ENCODE peak calls at places on chromosomes 5 and 9, in eight cellular contexts. Z, K, D, Q, W, V, M and I are unnamed samples.

GRCh38 chr5:126220725-126221124 is 202.5 kb upstream of the GRAMD2B start:
- DNase-seq in D (no peak), K (no peak), Q (no peak), V (no peak), W (no peak), M (no peak), Z (no peak), I (no peak)

GRCh38 chr5:142065273-142065672 is 43.3 kb upstream of the NDFIP1 start:
- DNase-seq in W (no peak), V (peak), M (no peak), D (no peak), K (no peak), Q (no peak), Z (no peak), I (no peak)

GRCh38 chr5:172846677-172847076 is 12.6 kb downstream of the ERGIC1 start:
- DNase-seq in M (no peak), D (no peak), V (no peak), W (no peak), K (no peak), Q (no peak), Z (no peak), I (no peak)

GRCh38 chr5:95759005-95759404 is 27.9 kb downstream of the RHOBTB3 start:
- DNase-seq in D (no peak), M (no peak), Z (no peak), V (no peak), Q (no peak), W (no peak), K (no peak), I (no peak)

GRCh38 chr5:138603521-138603920 is 28.3 kb upstream of the HSPA9 start:
- DNase-seq in V (peak), Z (no peak), K (no peak), W (no peak), D (no peak), Q (peak), M (no peak), I (no peak)

GRCh38 chr9:92245005-92245797 is 48.3 kb downstream of the IARS1 start:
- DNase-seq in M (no peak), D (no peak), W (no peak), V (peak), Q (peak), K (no peak), Z (no peak), I (no peak)

GRCh38 chr5:59988396-59988795 is 94.9 kb upstream of the PDE4D start:
- DNase-seq in K (no peak), D (no peak), W (no peak), Z (no peak), V (no peak), M (no peak), Q (no peak), I (no peak)

GRCh38 chr5:158390556-158390955 is 531.6 kb upstream of the CLINT1 start:
- DNase-seq in Z (no peak), Q (peak), V (peak), M (no peak), D (no peak), K (no peak), W (no peak), I (no peak)

GRCh38 chr5:168948746-168949145 is 352.2 kb downstream of the SLIT3 start:
- DNase-seq in M (no peak), Q (no peak), V (no peak), K (no peak), D (no peak), W (no peak), Z (no peak), I (no peak)

GRCh38 chr9:128412120-128412790 is 8.4 kb upstream of the CERCAM start:
- DNase-seq in D (no peak), K (peak), Q (peak), M (peak), Z (peak), W (peak), V (peak), I (no peak)

GRCh38 chr5:2153808-2154207 is 271.1 kb upstream of the IRX4 start:
- DNase-seq in D (no peak), M (no peak), Q (no peak), W (no peak), Z (no peak), V (no peak), K (no peak), I (peak)

GRCh38 chr9:136705564-136705963 is 6.8 kb upstream of the DIPK1B start:
- DNase-seq in V (no peak), M (no peak), Z (no peak), K (no peak), Q (no peak), D (no peak), W (no peak), I (no peak)

GRCh38 chr5:12566441-12566840 is 662.2 kb upstream of the CTNND2 start:
- DNase-seq in K (no peak), Z (no peak), V (no peak), D (no peak), M (no peak), Q (no peak), W (no peak), I (no peak)

GRCh38 chr9:93190133-93190525 is 6.2 kb downstream of the WNK2 start:
- DNase-seq in K (no peak), V (no peak), W (no peak), M (peak), Q (no peak), Z (no peak), D (no peak), I (no peak)

GRCh38 chr5:3593771-3594513 is 1.7 kb upstream of the IRX1 start:
- DNase-seq in K (no peak), W (no peak), Q (no peak), V (no peak), D (no peak), Z (no peak), M (no peak), I (no peak)

GRCh38 chr9:125397736-125398135 is 136.1 kb downstream of the GAPVD1 start:
- DNase-seq in K (no peak), Q (no peak), D (no peak), W (no peak), V (no peak), M (no peak), Z (no peak), I (no peak)

GRCh38 chr9:114092336-114092735 is 6.8 kb downstream of the KIF12 start:
- DNase-seq in D (no peak), Q (no peak), M (no peak), Z (no peak), W (no peak), V (no peak), K (no peak), I (no peak)

GRCh38 chr9:70120834-70121510 is 77.3 kb downstream of the MAMDC2 start:
- DNase-seq in W (no peak), D (no peak), V (peak), Q (peak), K (peak), Z (peak), M (no peak), I (no peak)

GRCh38 chr5:161409471-161409870 is 137.1 kb downstream of the GABRB2 start:
- DNase-seq in Z (no peak), M (no peak), V (no peak), D (no peak), K (no peak), Q (no peak), W (no peak), I (no peak)

GRCh38 chr5:123215929-123216702 is 127.1 kb downstream of the PRDM6 start:
- DNase-seq in W (no peak), V (no peak), D (no peak), Z (no peak), Q (no peak), M (no peak), K (no peak), I (no peak)

GRCh38 chr9:12329623-12329985 is 363.6 kb upstream of the TYRP1 start:
- DNase-seq in Z (no peak), V (no peak), Q (no peak), K (no peak), M (no peak), W (no peak), D (no peak), I (no peak)
- TF ChIP-seq CTCF in Z (no peak), V (no peak), Q (no peak), K (no peak), M (no peak), W (no peak), D (no peak), I (no peak)

GRCh38 chr9:14308751-14309140 is 5.2 kb downstream of the NFIB start:
- DNase-seq in K (no peak), M (no peak), Q (peak), V (peak), W (no peak), D (no peak), Z (no peak), I (no peak)

GRCh38 chr9:14309403-14309802 is 4.5 kb downstream of the NFIB start:
- DNase-seq in M (no peak), W (no peak), Z (no peak), D (no peak), V (peak), K (no peak), Q (peak), I (no peak)

GRCh38 chr9:14306188-14306587 is 7.8 kb downstream of the NFIB start:
- DNase-seq in W (no peak), V (no peak), D (no peak), Z (no peak), K (no peak), Q (no peak), M (no peak), I (no peak)

GRCh38 chr9:14306672-14307646 is 7.0 kb downstream of the NFIB start:
- DNase-seq in D (no peak), V (peak), M (no peak), Q (peak), Z (no peak), W (no peak), K (no peak), I (no peak)

DNA sequence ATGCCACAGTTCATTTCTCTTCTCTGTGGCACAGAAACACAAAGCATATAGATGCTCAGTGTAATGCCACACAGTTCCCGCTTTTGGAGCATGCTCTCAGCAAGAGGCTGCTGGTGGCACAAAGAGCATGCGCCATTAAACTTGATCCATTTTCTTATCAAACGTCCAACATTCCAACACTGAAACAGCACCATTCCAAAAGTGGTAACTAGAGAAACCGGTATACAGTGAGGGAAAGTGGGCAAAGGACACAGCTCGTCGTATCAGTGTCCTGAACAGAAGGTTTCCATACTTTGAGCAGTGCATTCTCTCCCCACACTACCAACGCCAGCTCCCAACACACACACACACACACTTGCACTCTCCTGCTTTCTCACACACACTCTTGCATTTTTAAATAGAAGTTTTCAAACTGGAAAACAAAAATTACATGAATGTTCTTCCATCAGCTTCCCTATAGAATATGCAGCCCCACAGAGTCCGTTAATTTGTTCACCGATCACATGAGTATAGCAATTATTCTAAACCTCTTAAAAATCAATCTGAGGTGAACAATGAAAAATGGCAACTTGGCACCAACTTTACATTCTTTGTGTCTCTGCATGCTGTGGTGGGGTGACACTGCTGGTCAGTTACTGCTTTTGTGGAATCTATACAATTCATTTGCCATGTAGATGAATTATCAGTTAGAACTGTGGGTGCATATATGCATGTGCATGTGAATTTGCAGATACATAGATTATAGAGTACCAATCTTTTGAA is 5.8 kb downstream of the NFIB start:
- DNase-seq in D (no peak), V (peak), Z (no peak), Q (peak), W (no peak), M (no peak), K (no peak), I (no peak)
- H3K4me3 ChIP-seq in D (no peak), V (no peak), Z (no peak), Q (peak), W (no peak), M (peak), K (no peak), I (no peak)

GRCh38 chr9:35657327-35658143 is at the start of gene RMRP:
- DNase-seq in M (peak), D (peak), W (peak), K (peak), Q (peak), V (peak), Z (peak), I (peak)
- TF ChIP-seq CTCF in M (peak), D (peak), W (peak), K (peak), Q (peak), V (peak), Z (no peak), I (peak)

GRCh38 chr5:16735092-16735970 is 118.5 kb upstream of the RETREG1 start:
- DNase-seq in V (peak), M (no peak), D (no peak), Z (no peak), W (no peak), K (no peak), Q (no peak), I (no peak)
- H3K4me3 ChIP-seq in V (no peak), M (no peak), D (no peak), Z (no peak), W (no peak), K (no peak), Q (no peak), I (no peak)